ENCODE peak calls at places on chromosomes 7 and 10, in five cellular contexts. O, T, L, E and P are unnamed samples.
A peak's percentile ranks its signal among the peaks of the same experiment; 100 is the strongest.

GRCh38 chr10:86795353-86795752 is 38.9 kb downstream of the BMPR1A start:
- DNase-seq in T (peak; percentile 89), E (no peak), L (no peak), O (no peak), P (no peak)

GRCh38 chr10:30056281-30056680 is 3.1 kb downstream of the JCAD start:
- DNase-seq in L (no peak), T (peak; percentile 47), E (no peak), O (no peak), P (no peak)

GRCh38 chr10:100370561-100370975 is 23.5 kb downstream of the SCD start:
- DNase-seq in T (peak; percentile 27), L (no peak), O (no peak), E (peak; percentile 68), P (peak; percentile 14)

GRCh38 chr10:117273980-117274379 is 33.1 kb downstream of the SLC18A2 start:
- DNase-seq in T (no peak), E (no peak), O (no peak), L (no peak), P (no peak)

GRCh38 chr7:37706807-37707206 is 23.2 kb downstream of the GPR141 start:
- DNase-seq in E (no peak), L (no peak), O (no peak), T (no peak), P (no peak)

GRCh38 chr7:67857698-67858097 is 861.1 kb downstream of the TYW1 start:
- DNase-seq in E (no peak), L (no peak), T (no peak), O (no peak), P (no peak)

GRCh38 chr10:59887972-59888640 is 18.2 kb downstream of the CCDC6 start:
- DNase-seq in T (no peak), L (no peak), E (no peak), O (no peak), P (no peak)

GRCh38 chr7:130141161-130141857 is 63.9 kb downstream of the TMEM209 start:
- DNase-seq in T (peak; percentile 73), E (peak; percentile 44), O (peak; percentile 64), L (peak; percentile 87), P (peak; percentile 52)

GRCh38 chr7:102030696-102031095 is 213.3 kb downstream of the CUX1 start:
- DNase-seq in L (no peak), E (no peak), T (no peak), O (no peak), P (no peak)

GRCh38 chr7:90720970-90721768 is 125.0 kb downstream of the CDK14 start:
- DNase-seq in T (peak; percentile 72), E (no peak), L (no peak), O (peak; percentile 37), P (no peak)

DNA sequence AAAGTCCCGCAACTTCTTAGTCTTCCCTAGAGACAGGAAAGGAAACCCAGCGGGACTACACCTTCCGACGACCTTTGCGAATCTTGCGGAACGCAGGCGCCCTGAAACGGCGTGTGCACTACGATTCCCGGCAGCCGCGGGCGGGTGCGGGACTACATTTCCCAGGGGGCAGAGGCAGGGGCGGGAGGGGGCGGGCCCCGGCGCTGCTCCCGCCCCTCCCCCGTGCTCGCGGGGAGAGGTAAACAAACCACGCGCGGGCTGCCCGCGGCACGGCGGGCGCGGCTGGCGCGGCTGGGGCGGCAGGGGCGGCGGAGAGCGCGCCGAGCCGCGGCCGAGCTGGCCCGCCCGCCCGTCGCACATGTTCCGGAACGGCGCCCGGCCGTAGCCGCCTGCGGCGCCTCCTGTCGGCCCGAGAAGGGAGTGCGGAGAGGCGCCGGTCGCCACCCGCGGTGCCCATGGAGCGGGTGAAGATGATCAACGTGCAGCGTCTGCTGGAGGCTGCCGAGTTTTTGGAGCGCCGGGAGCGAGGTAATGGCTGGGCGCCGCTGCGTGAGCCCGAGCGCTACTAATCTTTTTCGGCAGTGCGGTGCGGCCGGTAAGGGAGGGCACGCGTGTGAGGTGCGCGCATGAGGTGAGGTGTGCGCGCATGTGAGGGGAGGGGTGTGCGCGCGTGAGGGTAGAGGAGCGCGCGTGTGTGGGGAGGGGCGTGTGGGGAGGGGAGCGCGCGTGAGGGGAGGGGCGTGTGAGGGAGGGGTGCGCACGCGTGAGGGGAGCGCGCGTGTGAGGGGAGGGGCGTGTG is 18.6 kb downstream of the MXI1 start:
- DNase-seq in O (peak; percentile 93), T (peak; percentile 93), L (peak; percentile 94), E (peak; percentile 91), P (peak; percentile 85)
- H3K27ac ChIP-seq in O (peak overlapping the region; percentile 98), T (peak overlapping the region; percentile 96), L (peak overlapping the region; percentile 97), E (peak overlapping the region; percentile 79), P (peak overlapping the region; percentile 89)

DNA sequence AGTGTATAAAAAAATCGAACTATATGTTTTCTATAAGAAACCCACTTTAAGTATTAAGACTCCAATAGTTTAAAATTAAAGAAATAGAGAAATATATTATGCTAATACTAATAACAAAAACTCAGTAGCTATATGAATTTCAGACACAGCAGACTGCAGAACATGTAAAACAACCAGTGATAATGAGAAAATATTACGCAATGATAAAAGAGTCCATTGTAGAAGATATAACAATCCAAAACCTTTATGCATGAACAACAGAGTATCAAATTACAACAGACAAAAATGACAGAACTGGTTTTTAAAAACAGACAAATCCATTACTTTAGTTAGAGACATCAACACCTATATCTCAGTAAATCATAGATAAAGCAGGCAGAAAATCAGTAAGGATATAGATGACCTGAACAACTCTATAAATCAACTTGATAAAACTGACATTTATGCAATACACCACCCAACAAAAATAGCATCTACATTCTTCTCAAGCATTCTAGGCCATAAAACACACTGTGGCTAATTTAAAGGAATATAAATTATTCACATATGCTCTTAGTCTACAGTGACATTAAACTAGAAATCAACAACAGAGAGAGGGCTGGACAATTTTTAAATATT is 669.5 kb upstream of the GHITM start:
- DNase-seq in L (no peak), T (no peak), O (no peak), E (no peak), P (no peak)
- H3K27ac ChIP-seq in L (no peak overlapping the region), T (no peak overlapping the region), O (no peak overlapping the region), E (no peak overlapping the region), P (no peak overlapping the region)

GRCh38 chr7:17147409-17147808 is 151.0 kb upstream of the AHR start:
- DNase-seq in L (no peak), E (no peak), O (no peak), T (no peak), P (no peak)
- H3K27ac ChIP-seq in L (no peak overlapping the region), E (no peak overlapping the region), O (no peak overlapping the region), T (no peak overlapping the region), P (no peak overlapping the region)

GRCh38 chr10:93333278-93333978 is 148.7 kb downstream of the MYOF start:
- DNase-seq in E (no peak), O (no peak), L (no peak), T (no peak), P (no peak)
- H3K27ac ChIP-seq in E (no peak overlapping the region), O (no peak overlapping the region), L (no peak overlapping the region), T (no peak overlapping the region), P (no peak overlapping the region)

GRCh38 chr7:48183965-48184364 is 12.7 kb downstream of the ABCA13 start:
- DNase-seq in T (no peak), E (no peak), L (no peak), O (no peak), P (no peak)

GRCh38 chr7:48182736-48183369 is 11.6 kb downstream of the ABCA13 start:
- DNase-seq in L (no peak), O (no peak), E (no peak), T (peak; percentile 70), P (no peak)

GRCh38 chr7:48179631-48180030 is 8.4 kb downstream of the ABCA13 start:
- DNase-seq in L (no peak), O (no peak), T (no peak), E (no peak), P (no peak)

GRCh38 chr7:48180981-48181380 is 9.7 kb downstream of the ABCA13 start:
- DNase-seq in E (no peak), O (no peak), L (no peak), T (peak; percentile 63), P (no peak)

DNA sequence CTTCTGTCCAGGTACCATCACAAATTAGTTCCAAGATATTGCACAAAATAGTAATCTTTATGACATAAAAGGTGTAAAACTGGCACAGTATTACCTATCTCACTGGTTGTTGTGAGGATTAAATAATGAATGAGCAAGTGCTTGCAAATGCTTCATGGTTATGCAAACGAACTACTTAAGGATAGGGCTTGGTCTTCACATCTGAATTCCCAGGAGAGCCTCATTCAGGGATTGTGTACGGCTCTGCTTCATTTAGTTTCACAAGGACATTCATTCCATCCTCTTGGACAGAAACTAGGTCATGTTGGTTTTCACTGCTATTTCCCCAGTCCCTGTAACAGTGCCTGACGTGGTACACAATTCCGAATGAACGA is 12.1 kb downstream of the ABCA13 start:
- DNase-seq in E (no peak), T (no peak), L (no peak), O (no peak), P (no peak)
- H3K27ac ChIP-seq in E (no peak overlapping the region), T (no peak overlapping the region), L (no peak overlapping the region), O (no peak overlapping the region), P (no peak overlapping the region)